ENCODE peak calls at places on chromosomes 5 and 9, in ten cellular contexts. E, S, U, N, K, B, V, J, C and Y are unnamed samples.

GRCh38 chr5:1466631-1467265 is 21.5 kb upstream of the SLC6A3 start:
- DNase-seq in E (peak; percentile 30), S (no peak), U (no peak), N (no peak), K (no peak), B (no peak), V (no peak), J (no peak), C (no peak), Y (no peak)

GRCh38 chr9:113634597-113635515 is 171.3 kb downstream of the RGS3 start:
- DNase-seq in E (no peak), S (peak; percentile 62), U (no peak), N (no peak), K (no peak), B (no peak), V (no peak), J (no peak), C (no peak), Y (no peak)

GRCh38 chr5:78467744-78468357 is 107.4 kb downstream of the SCAMP1 start:
- DNase-seq in E (no peak), S (peak; percentile 73), U (no peak), N (no peak), K (peak; percentile 49), B (peak; percentile 79), V (peak; percentile 13), J (no peak), C (no peak), Y (no peak)

GRCh38 chr5:172276214-172276613 is 7.3 kb downstream of the UBTD2 start:
- DNase-seq in E (no peak), S (no peak), U (no peak), N (no peak), K (no peak), B (no peak), V (no peak), J (no peak), C (no peak), Y (no peak)

GRCh38 chr5:115382989-115383388 is 86.5 kb upstream of the CCDC112 start:
- DNase-seq in E (no peak), S (no peak), U (no peak), N (no peak), K (no peak), B (no peak), V (no peak), J (no peak), C (no peak), Y (no peak)

GRCh38 chr5:132086277-132086794 is 12.7 kb downstream of the CSF2 start:
- DNase-seq in E (no peak), S (no peak), U (peak; percentile 1), N (no peak), K (no peak), B (peak; percentile 97), V (peak; percentile 90), J (no peak), C (peak; percentile 88), Y (no peak)

GRCh38 chr9:110844121-110844520 is 175.5 kb downstream of the MUSK start:
- DNase-seq in E (no peak), S (no peak), U (no peak), N (no peak), K (no peak), B (peak; percentile 42), V (no peak), J (no peak), C (no peak), Y (no peak)

GRCh38 chr5:141172381-141173204 is at the start of gene PCDHB7:
- DNase-seq in E (no peak), S (peak; percentile 85), U (no peak), N (no peak), K (peak; percentile 52), B (peak; percentile 25), V (no peak), J (no peak), C (no peak), Y (no peak)

GRCh38 chr5:142012792-142013388 is at the start of gene GNPDA1:
- DNase-seq in E (peak; percentile 69), S (peak; percentile 72), U (peak; percentile 86), N (peak; percentile 59), K (peak; percentile 76), B (peak; percentile 75), V (peak; percentile 44), J (peak; percentile 56), C (peak; percentile 87), Y (peak; percentile 77)

GRCh38 chr5:59035681-59036080 is 452.8 kb downstream of the RAB3C start:
- DNase-seq in E (no peak), S (no peak), U (no peak), N (no peak), K (no peak), B (peak; percentile 11), V (no peak), J (no peak), C (no peak), Y (no peak)

GRCh38 chr5:170195876-170196275 is 36.9 kb upstream of the C5orf58 start:
- DNase-seq in E (no peak), S (no peak), U (no peak), N (no peak), K (peak; percentile 60), B (no peak), V (no peak), J (no peak), C (no peak), Y (no peak)

GRCh38 chr5:125551246-125551645 is 804.8 kb upstream of the ZNF608 start:
- DNase-seq in E (no peak), S (no peak), U (no peak), N (no peak), K (no peak), B (peak; percentile 60), V (no peak), J (no peak), C (no peak), Y (no peak)

GRCh38 chr9:121483049-121483448 is 16.6 kb downstream of the GGTA1 start:
- DNase-seq in E (no peak), S (no peak), U (no peak), N (no peak), K (no peak), B (no peak), V (no peak), J (no peak), C (no peak), Y (no peak)

GRCh38 chr9:87464110-87464991 is 33.3 kb upstream of the DAPK1 start:
- DNase-seq in E (no peak), S (no peak), U (peak; percentile 45), N (no peak), K (no peak), B (peak; percentile 45), V (peak; percentile 13), J (no peak), C (no peak), Y (no peak)

GRCh38 chr9:79542735-79543504 is 28.8 kb upstream of the TLE4 start:
- DNase-seq in E (no peak), S (no peak), U (no peak), N (no peak), K (no peak), B (no peak), V (no peak), J (no peak), C (no peak), Y (no peak)

GRCh38 chr5:30405821-30406220 is 787.7 kb upstream of the CDH6 start:
- DNase-seq in E (no peak), S (no peak), U (no peak), N (no peak), K (no peak), B (peak; percentile 40), V (no peak), J (no peak), C (no peak), Y (no peak)

GRCh38 chr9:126149661-126150060 is 177.0 kb upstream of the MVB12B start:
- DNase-seq in E (peak; percentile 14), S (no peak), U (no peak), N (no peak), K (no peak), B (no peak), V (no peak), J (no peak), C (no peak), Y (no peak)

GRCh38 chr9:38371495-38371894 is 21.0 kb upstream of the ALDH1B1 start:
- DNase-seq in E (no peak), S (no peak), U (peak; percentile 18), N (no peak), K (peak; percentile 21), B (peak; percentile 25), V (no peak), J (no peak), C (no peak), Y (peak; percentile 27)

GRCh38 chr5:14270212-14270702 is 127.1 kb downstream of the TRIO start:
- DNase-seq in E (no peak), S (peak; percentile 88), U (peak; percentile 10), N (no peak), K (peak; percentile 87), B (peak; percentile 79), V (peak; percentile 38), J (no peak), C (peak; percentile 45), Y (no peak)

GRCh38 chr5:88322785-88323184 is 54.1 kb upstream of the TMEM161B start:
- DNase-seq in E (no peak), S (no peak), U (no peak), N (no peak), K (no peak), B (no peak), V (no peak), J (no peak), C (no peak), Y (no peak)

GRCh38 chr9:83441390-83441789 is 96.8 kb downstream of the FRMD3 start:
- DNase-seq in E (no peak), S (no peak), U (no peak), N (no peak), K (no peak), B (peak; percentile 37), V (no peak), J (no peak), C (no peak), Y (no peak)

GRCh38 chr9:93665566-93666278 is 89.3 kb downstream of the PHF2 start:
- DNase-seq in E (peak; percentile 14), S (no peak), U (no peak), N (no peak), K (no peak), B (no peak), V (no peak), J (no peak), C (peak; percentile 19), Y (no peak)

GRCh38 chr5:30100929-30101328 is 1092.6 kb upstream of the CDH6 start:
- DNase-seq in E (no peak), S (peak; percentile 7), U (no peak), N (no peak), K (no peak), B (peak; percentile 1), V (no peak), J (no peak), C (no peak), Y (no peak)

GRCh38 chr5:41695920-41696582 is 174.2 kb downstream of the OXCT1 start:
- DNase-seq in E (no peak), S (peak; percentile 48), U (no peak), N (no peak), K (no peak), B (peak; percentile 21), V (no peak), J (no peak), C (no peak), Y (no peak)

GRCh38 chr9:7206221-7206758 is 448.5 kb downstream of the KDM4C start:
- DNase-seq in E (no peak), S (no peak), U (no peak), N (no peak), K (no peak), B (no peak), V (no peak), J (no peak), C (no peak), Y (no peak)

GRCh38 chr5:32916648-32917047 is 205.5 kb downstream of the NPR3 start:
- DNase-seq in E (no peak), S (peak; percentile 73), U (no peak), N (no peak), K (peak; percentile 50), B (peak; percentile 59), V (no peak), J (no peak), C (no peak), Y (no peak)

GRCh38 chr9:125674981-125675973 is 31.7 kb downstream of the MAPKAP1 start:
- DNase-seq in E (no peak), S (no peak), U (no peak), N (no peak), K (no peak), B (peak; percentile 86), V (no peak), J (no peak), C (no peak), Y (no peak)

GRCh38 chr5:88142801-88143692 is 125.6 kb downstream of the TMEM161B start:
- DNase-seq in E (no peak), S (peak; percentile 34), U (no peak), N (no peak), K (peak; percentile 45), B (peak; percentile 51), V (no peak), J (no peak), C (peak; percentile 40), Y (no peak)